ENCODE peak calls at places on chromosomes 3 and 15, in ten cellular contexts. E is T-cell, J is astrocyte of the cerebellum, U is activated gamma-delta T cell treated with Interleukin-2 at 50 U/mL for 16 hours, G is psoas muscle, Q is substantia nigra, R is C1 segment of cervical spinal cord, X is GM19239, S is fibroblast of pulmonary artery, W is RWPE1. F is an unnamed sample.

GRCh38 chr15:73982251-73982962 is 9.7 kb downstream of the STOML1 start:
- DNase-seq in E (no peak), J (peak), U (no peak), G (peak), Q (peak), R (peak), X (no peak), S (peak), W (no peak), F (no peak)

GRCh38 chr3:29649815-29650547 is 369.1 kb downstream of the RBMS3 start:
- DNase-seq in E (no peak), J (no peak), U (no peak), G (no peak), Q (peak), R (no peak), X (no peak), S (peak), W (no peak), F (no peak)

GRCh38 chr15:63044645-63045437 is 2.3 kb downstream of the TPM1 start:
- DNase-seq in E (no peak), J (no peak), U (no peak), G (no peak), Q (no peak), R (no peak), X (no peak), S (no peak), W (no peak), F (peak)

GRCh38 chr15:74294010-74294409 is 57.9 kb downstream of the CCDC33 start:
- DNase-seq in E (no peak), J (no peak), U (no peak), G (no peak), Q (no peak), R (no peak), X (no peak), S (no peak), W (no peak), F (no peak)

GRCh38 chr15:95296626-95297025 is 1033.9 kb upstream of the NR2F2 start:
- DNase-seq in E (no peak), J (no peak), U (no peak), G (no peak), Q (no peak), R (no peak), X (no peak), S (peak), W (no peak), F (no peak)

GRCh38 chr3:142209655-142210054 is 15.7 kb downstream of the GK5 start:
- DNase-seq in E (no peak), J (peak), U (no peak), G (no peak), Q (no peak), R (no peak), X (no peak), S (peak), W (peak), F (peak)

GRCh38 chr3:133472242-133472641 is 72.4 kb downstream of the BFSP2 start:
- DNase-seq in E (no peak), J (no peak), U (no peak), G (no peak), Q (no peak), R (no peak), X (no peak), S (no peak), W (peak), F (no peak)

GRCh38 chr3:196712514-196713413 is 587 bp downstream of the PIGX start:
- DNase-seq in E (peak), J (no peak), U (peak), G (peak), Q (peak), R (no peak), X (no peak), S (peak), W (peak), F (peak)

GRCh38 chr3:178680489-178680888 is 144.3 kb downstream of the KCNMB2 start:
- DNase-seq in E (no peak), J (no peak), U (no peak), G (no peak), Q (no peak), R (no peak), X (no peak), S (no peak), W (no peak), F (no peak)

GRCh38 chr3:4834403-4834866 is 144.8 kb upstream of the BHLHE40 start:
- DNase-seq in E (peak), J (no peak), U (peak), G (no peak), Q (no peak), R (no peak), X (no peak), S (no peak), W (no peak), F (no peak)

GRCh38 chr3:89405145-89405544 is 297.7 kb downstream of the EPHA3 start:
- DNase-seq in E (no peak), J (no peak), U (no peak), G (no peak), Q (no peak), R (no peak), X (no peak), S (no peak), W (no peak), F (no peak)

GRCh38 chr3:127767126-127767525 is 55.2 kb downstream of the MGLL start:
- DNase-seq in E (no peak), J (no peak), U (no peak), G (no peak), Q (no peak), R (no peak), X (no peak), S (no peak), W (no peak), F (no peak)

GRCh38 chr15:35618260-35619188 is 72.6 kb upstream of the DPH6 start:
- DNase-seq in E (no peak), J (peak), U (no peak), G (no peak), Q (no peak), R (no peak), X (no peak), S (peak), W (no peak), F (no peak)

GRCh38 chr3:151841801-151842200 is 27.9 kb downstream of the AADAC start:
- DNase-seq in E (no peak), J (no peak), U (no peak), G (no peak), Q (no peak), R (no peak), X (no peak), S (peak), W (no peak), F (no peak)

GRCh38 chr3:112372396-112372795 is 39.4 kb downstream of the CD200 start:
- DNase-seq in E (no peak), J (no peak), U (no peak), G (no peak), Q (no peak), R (no peak), X (no peak), S (no peak), W (no peak), F (no peak)

GRCh38 chr3:143277531-143277930 is 158.0 kb downstream of the CHST2 start:
- DNase-seq in E (no peak), J (no peak), U (no peak), G (no peak), Q (no peak), R (no peak), X (no peak), S (no peak), W (no peak), F (no peak)

GRCh38 chr15:96121521-96121920 is 209.0 kb upstream of the NR2F2 start:
- DNase-seq in E (no peak), J (no peak), U (no peak), G (no peak), Q (no peak), R (no peak), X (no peak), S (peak), W (no peak), F (no peak)

GRCh38 chr15:64888336-64888735 is 23.4 kb upstream of the ANKDD1A start:
- DNase-seq in E (no peak), J (no peak), U (no peak), G (no peak), Q (no peak), R (no peak), X (no peak), S (no peak), W (no peak), F (no peak)

GRCh38 chr3:31077021-31077601 is 182.7 kb upstream of the GADL1 start:
- DNase-seq in E (no peak), J (peak), U (no peak), G (no peak), Q (no peak), R (no peak), X (no peak), S (peak), W (peak), F (peak)

GRCh38 chr3:187223799-187224198 is 26.5 kb downstream of the RTP1 start:
- DNase-seq in E (no peak), J (no peak), U (no peak), G (no peak), Q (no peak), R (no peak), X (no peak), S (no peak), W (peak), F (peak)

GRCh38 chr3:158792709-158793108 is 9.1 kb upstream of the MFSD1 start:
- DNase-seq in E (no peak), J (no peak), U (no peak), G (no peak), Q (no peak), R (no peak), X (no peak), S (peak), W (peak), F (peak)

GRCh38 chr3:15161113-15161512 is 44.9 kb upstream of the CAPN7 start:
- DNase-seq in E (no peak), J (no peak), U (no peak), G (no peak), Q (no peak), R (no peak), X (no peak), S (no peak), W (no peak), F (no peak)

GRCh38 chr15:81224232-81224631 is 27.6 kb downstream of the IL16 start:
- DNase-seq in E (no peak), J (no peak), U (no peak), G (peak), Q (no peak), R (peak), X (no peak), S (no peak), W (no peak), F (no peak)

GRCh38 chr3:173920386-173920785 is 522.8 kb downstream of the NLGN1 start:
- DNase-seq in E (no peak), J (no peak), U (no peak), G (no peak), Q (no peak), R (no peak), X (no peak), S (no peak), W (no peak), F (peak)

F was measured in RKO.